ENCODE peak calls at places on chromosomes 3 and 15, in six cellular contexts. One of them, this sample, is unnamed.

GRCh38 chr3:25897019-25897418 is 107.1 kb downstream of the OXSM start:
- DNase-seq in astrocyte: no peak
- DNase-seq in choroid plexus epithelial cell: peak; percentile 13
- DNase-seq in bronchial epithelial cell: no peak
- DNase-seq in brain microvascular endothelial cell: peak; percentile 9
- DNase-seq in fibroblast of the aortic adventitia: no peak
- DNase-seq in this sample: no peak

GRCh38 chr3:52423214-52423613 is 21.7 kb downstream of the SEMA3G start:
- DNase-seq in choroid plexus epithelial cell: no peak
- DNase-seq in astrocyte: no peak
- DNase-seq in fibroblast of the aortic adventitia: no peak
- DNase-seq in brain microvascular endothelial cell: no peak
- DNase-seq in bronchial epithelial cell: no peak
- DNase-seq in this sample: no peak

GRCh38 chr3:97952280-97952679 is 20.0 kb downstream of the RIOX2 start:
- DNase-seq in bronchial epithelial cell: peak; percentile 62
- DNase-seq in fibroblast of the aortic adventitia: peak; percentile 45
- DNase-seq in choroid plexus epithelial cell: peak; percentile 80
- DNase-seq in astrocyte: no peak
- DNase-seq in brain microvascular endothelial cell: peak; percentile 13
- DNase-seq in this sample: no peak

GRCh38 chr3:81874738-81875137 is 113.3 kb upstream of the GBE1 start:
- DNase-seq in bronchial epithelial cell: peak; percentile 37
- DNase-seq in brain microvascular endothelial cell: no peak
- DNase-seq in astrocyte: peak; percentile 3
- DNase-seq in fibroblast of the aortic adventitia: no peak
- DNase-seq in choroid plexus epithelial cell: peak; percentile 36
- DNase-seq in this sample: no peak

GRCh38 chr3:177603137-177603603 is 405.9 kb upstream of the TBL1XR1 start:
- DNase-seq in bronchial epithelial cell: no peak
- DNase-seq in brain microvascular endothelial cell: no peak
- DNase-seq in fibroblast of the aortic adventitia: no peak
- DNase-seq in choroid plexus epithelial cell: peak; percentile 75
- DNase-seq in astrocyte: peak; percentile 53
- DNase-seq in this sample: no peak

GRCh38 chr3:49357466-49358216 is 512 bp downstream of the GPX1 start:
- DNase-seq in astrocyte: peak; percentile 88
- DNase-seq in fibroblast of the aortic adventitia: peak; percentile 93
- DNase-seq in choroid plexus epithelial cell: peak; percentile 93
- DNase-seq in bronchial epithelial cell: peak; percentile 85
- DNase-seq in brain microvascular endothelial cell: peak; percentile 88
- DNase-seq in this sample: peak; percentile 66

GRCh38 chr3:39806820-39807219 is 2.6 kb upstream of the MYRIP start:
- DNase-seq in astrocyte: no peak
- DNase-seq in bronchial epithelial cell: no peak
- DNase-seq in fibroblast of the aortic adventitia: no peak
- DNase-seq in choroid plexus epithelial cell: no peak
- DNase-seq in brain microvascular endothelial cell: no peak
- DNase-seq in this sample: no peak

GRCh38 chr3:46895761-46896160 is 18.2 kb downstream of the PTH1R start:
- DNase-seq in choroid plexus epithelial cell: no peak
- DNase-seq in astrocyte: no peak
- DNase-seq in bronchial epithelial cell: no peak
- DNase-seq in brain microvascular endothelial cell: no peak
- DNase-seq in fibroblast of the aortic adventitia: no peak
- DNase-seq in this sample: no peak

GRCh38 chr3:144415492-144415891 is 443.9 kb downstream of the DIPK2A start:
- DNase-seq in brain microvascular endothelial cell: no peak
- DNase-seq in choroid plexus epithelial cell: no peak
- DNase-seq in fibroblast of the aortic adventitia: no peak
- DNase-seq in astrocyte: no peak
- DNase-seq in bronchial epithelial cell: no peak
- DNase-seq in this sample: no peak

GRCh38 chr15:25181290-25182097 is 226.7 kb downstream of the SNRPN start:
- DNase-seq in brain microvascular endothelial cell: no peak
- DNase-seq in choroid plexus epithelial cell: no peak
- DNase-seq in fibroblast of the aortic adventitia: no peak
- DNase-seq in bronchial epithelial cell: no peak
- DNase-seq in astrocyte: no peak
- DNase-seq in this sample: no peak

GRCh38 chr3:126983653-126984390 is 907 bp downstream of the PLXNA1 start:
- DNase-seq in brain microvascular endothelial cell: no peak
- DNase-seq in bronchial epithelial cell: no peak
- DNase-seq in choroid plexus epithelial cell: peak; percentile 32
- DNase-seq in fibroblast of the aortic adventitia: no peak
- DNase-seq in astrocyte: no peak
- DNase-seq in this sample: no peak

GRCh38 chr3:33525232-33525631 is 85.0 kb upstream of the UBP1 start:
- DNase-seq in choroid plexus epithelial cell: no peak
- DNase-seq in bronchial epithelial cell: no peak
- DNase-seq in fibroblast of the aortic adventitia: no peak
- DNase-seq in astrocyte: no peak
- DNase-seq in brain microvascular endothelial cell: no peak
- DNase-seq in this sample: no peak

GRCh38 chr3:178510496-178510895 is 25.7 kb upstream of the KCNMB2 start:
- DNase-seq in bronchial epithelial cell: no peak
- DNase-seq in brain microvascular endothelial cell: no peak
- DNase-seq in fibroblast of the aortic adventitia: no peak
- DNase-seq in choroid plexus epithelial cell: no peak
- DNase-seq in astrocyte: no peak
- DNase-seq in this sample: no peak

GRCh38 chr3:130386604-130387263 is 41.3 kb downstream of the COL6A5 start:
- DNase-seq in astrocyte: peak; percentile 16
- DNase-seq in brain microvascular endothelial cell: peak; percentile 58
- DNase-seq in fibroblast of the aortic adventitia: peak; percentile 32
- DNase-seq in choroid plexus epithelial cell: peak; percentile 65
- DNase-seq in bronchial epithelial cell: peak; percentile 81
- DNase-seq in this sample: peak; percentile 54

GRCh38 chr15:41022487-41023090 is 69.3 kb downstream of the CHAC1 start:
- DNase-seq in choroid plexus epithelial cell: peak; percentile 83
- DNase-seq in astrocyte: peak; percentile 23
- DNase-seq in brain microvascular endothelial cell: peak; percentile 43
- DNase-seq in bronchial epithelial cell: peak; percentile 30
- DNase-seq in fibroblast of the aortic adventitia: peak; percentile 76
- DNase-seq in this sample: no peak

GRCh38 chr3:124627501-124627908 is 102.7 kb upstream of the UMPS start:
- DNase-seq in astrocyte: peak; percentile 80
- DNase-seq in fibroblast of the aortic adventitia: peak; percentile 75
- DNase-seq in brain microvascular endothelial cell: peak; percentile 56
- DNase-seq in choroid plexus epithelial cell: peak; percentile 37
- DNase-seq in bronchial epithelial cell: no peak
- DNase-seq in this sample: no peak

GRCh38 chr3:44128057-44128775 is 113.5 kb upstream of the TOPAZ1 start:
- DNase-seq in astrocyte: no peak
- DNase-seq in choroid plexus epithelial cell: no peak
- DNase-seq in fibroblast of the aortic adventitia: no peak
- DNase-seq in bronchial epithelial cell: no peak
- DNase-seq in brain microvascular endothelial cell: no peak
- DNase-seq in this sample: no peak

GRCh38 chr3:128487538-128487812 is 5.5 kb downstream of the GATA2 start:
- DNase-seq in choroid plexus epithelial cell: no peak
- DNase-seq in astrocyte: no peak
- DNase-seq in brain microvascular endothelial cell: no peak
- DNase-seq in fibroblast of the aortic adventitia: no peak
- DNase-seq in bronchial epithelial cell: no peak
- DNase-seq in this sample: no peak

GRCh38 chr3:133804896-133805295 is 719 bp upstream of the SRPRB start:
- DNase-seq in brain microvascular endothelial cell: no peak
- DNase-seq in astrocyte: no peak
- DNase-seq in choroid plexus epithelial cell: no peak
- DNase-seq in bronchial epithelial cell: no peak
- DNase-seq in fibroblast of the aortic adventitia: no peak
- DNase-seq in this sample: no peak

GRCh38 chr3:47244531-47245100 is 38.0 kb downstream of the KIF9 start:
- DNase-seq in choroid plexus epithelial cell: no peak
- DNase-seq in astrocyte: no peak
- DNase-seq in bronchial epithelial cell: no peak
- DNase-seq in brain microvascular endothelial cell: no peak
- DNase-seq in fibroblast of the aortic adventitia: no peak
- DNase-seq in this sample: no peak

GRCh38 chr3:13200951-13201350 is 127.7 kb upstream of the IQSEC1 start:
- DNase-seq in bronchial epithelial cell: no peak
- DNase-seq in astrocyte: no peak
- DNase-seq in choroid plexus epithelial cell: peak; percentile 11
- DNase-seq in fibroblast of the aortic adventitia: no peak
- DNase-seq in brain microvascular endothelial cell: no peak
- DNase-seq in this sample: no peak
- TF ChIP-seq CTCF in bronchial epithelial cell: no peak
- TF ChIP-seq CTCF in astrocyte: no peak
- TF ChIP-seq CTCF in choroid plexus epithelial cell: peak; percentile 33
- TF ChIP-seq CTCF in fibroblast of the aortic adventitia: no peak
- TF ChIP-seq CTCF in brain microvascular endothelial cell: peak; percentile 34
- TF ChIP-seq CTCF in this sample: peak; percentile 32

DNA sequence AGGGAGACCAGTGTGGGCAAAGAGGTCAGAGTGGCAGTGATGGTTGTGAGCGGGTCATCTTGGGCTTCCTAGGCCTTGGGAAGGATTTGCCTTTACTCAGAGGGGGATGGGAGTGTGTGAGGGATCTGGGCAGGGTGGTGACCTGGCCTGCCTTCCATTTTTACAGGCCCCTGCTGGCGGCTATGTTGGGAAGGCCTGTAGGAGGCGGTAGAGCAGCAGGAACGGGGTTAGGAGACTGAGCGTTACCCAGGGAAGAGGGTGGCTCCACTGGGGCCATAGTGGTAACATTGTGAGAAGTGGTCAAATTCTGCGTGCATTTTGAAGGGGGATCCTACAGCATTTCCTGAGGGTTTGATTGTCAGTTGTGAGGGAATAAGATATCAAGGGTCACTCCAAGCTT is 307.3 kb upstream of the CTDSPL start:
- DNase-seq in astrocyte: no peak
- DNase-seq in choroid plexus epithelial cell: no peak
- DNase-seq in brain microvascular endothelial cell: no peak
- DNase-seq in bronchial epithelial cell: no peak
- DNase-seq in fibroblast of the aortic adventitia: no peak
- DNase-seq in this sample: no peak
- TF ChIP-seq CTCF in astrocyte: no peak
- TF ChIP-seq CTCF in choroid plexus epithelial cell: peak; percentile 7
- TF ChIP-seq CTCF in brain microvascular endothelial cell: no peak
- TF ChIP-seq CTCF in bronchial epithelial cell: no peak
- TF ChIP-seq CTCF in fibroblast of the aortic adventitia: no peak
- TF ChIP-seq CTCF in this sample: peak; percentile 23

GRCh38 chr3:14118400-14119165 is 6.1 kb downstream of the CHCHD4 start:
- DNase-seq in fibroblast of the aortic adventitia: peak; percentile 52
- DNase-seq in brain microvascular endothelial cell: no peak
- DNase-seq in choroid plexus epithelial cell: peak; percentile 93
- DNase-seq in bronchial epithelial cell: peak; percentile 71
- DNase-seq in astrocyte: no peak
- DNase-seq in this sample: no peak

GRCh38 chr3:14117468-14118399 is 6.9 kb downstream of the CHCHD4 start:
- DNase-seq in astrocyte: no peak
- DNase-seq in bronchial epithelial cell: no peak
- DNase-seq in choroid plexus epithelial cell: no peak
- DNase-seq in fibroblast of the aortic adventitia: no peak
- DNase-seq in brain microvascular endothelial cell: no peak
- DNase-seq in this sample: no peak

GRCh38 chr3:14110699-14111098 is 14.0 kb downstream of the CHCHD4 start:
- DNase-seq in fibroblast of the aortic adventitia: peak; percentile 13
- DNase-seq in brain microvascular endothelial cell: no peak
- DNase-seq in choroid plexus epithelial cell: no peak
- DNase-seq in bronchial epithelial cell: peak; percentile 43
- DNase-seq in astrocyte: no peak
- DNase-seq in this sample: no peak

GRCh38 chr3:14119166-14119510 is 5.5 kb downstream of the CHCHD4 start:
- DNase-seq in astrocyte: no peak
- DNase-seq in choroid plexus epithelial cell: peak; percentile 21
- DNase-seq in bronchial epithelial cell: no peak
- DNase-seq in brain microvascular endothelial cell: no peak
- DNase-seq in fibroblast of the aortic adventitia: no peak
- DNase-seq in this sample: no peak

DNA sequence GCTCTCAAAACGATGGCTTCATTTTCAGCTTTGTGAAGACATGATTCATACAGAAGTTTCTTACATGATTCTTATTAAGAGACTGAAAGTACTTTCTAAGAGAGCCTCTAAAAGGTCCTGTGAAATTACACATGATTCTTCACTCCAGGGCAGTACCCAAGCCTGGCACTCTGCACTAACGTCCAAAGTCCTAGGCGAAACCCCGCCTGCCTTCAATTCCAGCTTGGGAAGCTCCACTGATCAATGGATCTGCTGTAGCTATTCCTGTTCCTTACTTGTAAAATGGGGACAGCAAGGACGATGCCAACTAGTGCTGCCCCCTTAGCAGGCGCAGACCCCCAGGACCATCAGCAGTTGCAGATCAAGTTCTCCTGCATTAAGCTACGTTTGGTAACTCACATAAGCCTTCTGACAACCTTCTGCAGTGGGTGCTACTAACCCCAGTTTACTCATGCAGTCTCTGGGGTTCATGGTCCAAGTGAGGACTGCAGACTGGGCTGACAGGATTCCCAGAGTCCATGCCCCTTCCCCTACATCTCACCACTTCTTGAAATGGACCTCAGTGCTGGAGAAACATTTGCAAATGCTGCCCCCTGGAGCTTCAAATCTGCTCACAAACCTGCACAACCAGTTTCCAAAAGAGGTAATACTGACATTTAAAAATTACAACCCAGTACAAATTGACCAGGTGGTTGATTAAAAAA is 10.6 kb downstream of the CHCHD4 start:
- DNase-seq in bronchial epithelial cell: no peak
- DNase-seq in choroid plexus epithelial cell: peak; percentile 46
- DNase-seq in brain microvascular endothelial cell: no peak
- DNase-seq in fibroblast of the aortic adventitia: no peak
- DNase-seq in astrocyte: no peak
- DNase-seq in this sample: no peak
- TF ChIP-seq CTCF in bronchial epithelial cell: peak; percentile 23
- TF ChIP-seq CTCF in choroid plexus epithelial cell: peak; percentile 64
- TF ChIP-seq CTCF in brain microvascular endothelial cell: peak; percentile 42
- TF ChIP-seq CTCF in fibroblast of the aortic adventitia: no peak
- TF ChIP-seq CTCF in astrocyte: no peak
- TF ChIP-seq CTCF in this sample: peak; percentile 65

DNA sequence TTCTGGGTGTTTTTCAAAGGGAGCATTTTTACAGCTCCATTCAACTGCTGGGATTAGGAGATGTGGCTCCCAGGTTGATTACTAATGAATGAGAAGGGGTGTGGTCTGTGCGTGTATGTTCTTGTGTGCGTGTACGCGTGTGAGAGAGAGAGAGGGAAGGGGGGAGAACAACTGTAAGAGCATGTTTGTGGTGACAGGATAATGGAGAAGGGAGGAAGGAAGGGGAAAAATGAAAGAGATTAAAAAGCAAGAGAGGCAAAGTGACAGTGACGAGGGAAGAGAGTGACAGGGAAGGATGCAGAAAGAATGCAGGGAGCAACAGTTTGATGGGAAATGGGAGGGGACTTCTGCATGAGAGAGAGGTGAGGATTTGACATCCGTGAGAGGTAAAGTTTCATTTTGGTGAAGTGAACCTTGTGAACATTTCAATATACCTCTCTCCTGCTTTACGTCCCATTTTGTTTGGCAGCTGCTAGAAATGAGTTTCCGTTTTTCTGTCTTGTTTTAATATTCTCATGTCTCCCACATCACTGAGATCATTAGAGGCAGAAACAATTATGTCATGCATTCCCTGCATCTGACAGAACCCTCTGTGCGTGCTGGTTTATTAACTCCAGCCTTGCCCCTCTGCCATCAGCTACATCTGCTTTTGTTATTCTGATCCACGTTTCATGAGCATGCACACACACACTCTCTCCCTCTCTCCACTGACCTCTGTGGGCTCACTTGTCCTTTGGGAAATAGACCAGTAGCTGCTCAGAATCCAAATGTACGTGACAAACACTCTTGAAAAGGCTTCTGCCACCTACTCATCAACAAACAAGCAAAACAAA is 161.6 kb downstream of the GAP43 start:
- DNase-seq in astrocyte: peak; percentile 92
- DNase-seq in fibroblast of the aortic adventitia: peak; percentile 75
- DNase-seq in choroid plexus epithelial cell: peak; percentile 55
- DNase-seq in brain microvascular endothelial cell: peak; percentile 74
- DNase-seq in bronchial epithelial cell: peak; percentile 91
- DNase-seq in this sample: peak; percentile 93
- TF ChIP-seq CTCF in astrocyte: no peak
- TF ChIP-seq CTCF in fibroblast of the aortic adventitia: no peak
- TF ChIP-seq CTCF in choroid plexus epithelial cell: no peak
- TF ChIP-seq CTCF in brain microvascular endothelial cell: no peak
- TF ChIP-seq CTCF in bronchial epithelial cell: no peak
- TF ChIP-seq CTCF in this sample: no peak